ENCODE peak calls at places on chromosomes 6 and 20, in five cellular contexts. L is HepG2, F is A549, M is K562, T is GM12878. E is an unnamed sample.

GRCh38 chr20:17155401-17155800 is 71.4 kb upstream of the PCSK2 start:
- DNase-seq in L (no peak), F (no peak), M (no peak), T (no peak), E (no peak)

GRCh38 chr6:48826884-48827701 is 636.0 kb downstream of the MMUT start:
- DNase-seq in L (no peak), F (peak; percentile 50), M (no peak), T (no peak), E (no peak)

GRCh38 chr6:130670142-130670541 is 157.1 kb upstream of the SMLR1 start:
- DNase-seq in L (peak; percentile 13), F (no peak), M (no peak), T (no peak), E (no peak)

GRCh38 chr6:164208371-164208770 is 793.9 kb downstream of the QKI start:
- DNase-seq in L (no peak), F (no peak), M (no peak), T (no peak), E (no peak)

GRCh38 chr6:84278311-84278710 is 50.9 kb upstream of the CEP162 start:
- DNase-seq in L (no peak), F (no peak), M (no peak), T (no peak), E (no peak)

GRCh38 chr6:71889366-71889765 is 3.0 kb downstream of the RIMS1 start:
- DNase-seq in L (no peak), F (no peak), M (no peak), T (no peak), E (no peak)

GRCh38 chr20:60138263-60139127 is 180.3 kb downstream of the CDH26 start:
- DNase-seq in L (no peak), F (no peak), M (peak; percentile 6), T (no peak), E (no peak)

GRCh38 chr6:130494745-130495144 is 128.9 kb downstream of the TMEM200A start:
- DNase-seq in L (no peak), F (no peak), M (no peak), T (no peak), E (no peak)

GRCh38 chr20:8438748-8439147 is 306.7 kb downstream of the PLCB1 start:
- DNase-seq in L (no peak), F (no peak), M (no peak), T (no peak), E (no peak)

GRCh38 chr6:15299430-15300131 is 53.7 kb downstream of the JARID2 start:
- DNase-seq in L (peak; percentile 60), F (no peak), M (peak; percentile 98), T (peak; percentile 90), E (no peak)

GRCh38 chr20:5691918-5692618 is 58.1 kb upstream of the SHLD1 start:
- DNase-seq in L (peak; percentile 35), F (no peak), M (no peak), T (peak; percentile 86), E (no peak)

GRCh38 chr6:18101873-18102272 is 20.6 kb downstream of the NHLRC1 start:
- DNase-seq in L (no peak), F (no peak), M (no peak), T (no peak), E (no peak)

GRCh38 chr20:51417745-51418529 is 124.6 kb downstream of the NFATC2 start:
- DNase-seq in L (no peak), F (no peak), M (no peak), T (no peak), E (peak; percentile 15)

GRCh38 chr6:28607990-28608389 is 82.3 kb downstream of the GPX5 start:
- DNase-seq in L (no peak), F (no peak), M (peak; percentile 69), T (no peak), E (no peak)

GRCh38 chr20:24770628-24771556 is 178.2 kb upstream of the CST7 start:
- DNase-seq in L (no peak), F (no peak), M (no peak), T (no peak), E (no peak)

GRCh38 chr6:15327271-15327670 is 81.4 kb downstream of the JARID2 start:
- DNase-seq in L (no peak), F (peak; percentile 17), M (peak; percentile 78), T (no peak), E (no peak)

GRCh38 chr6:168221000-168221399 is 98.6 kb downstream of the DACT2 start:
- DNase-seq in L (no peak), F (no peak), M (no peak), T (no peak), E (no peak)

GRCh38 chr6:47083586-47084047 is 41.5 kb upstream of the ADGRF1 start:
- DNase-seq in L (peak; percentile 86), F (no peak), M (no peak), T (no peak), E (no peak)

GRCh38 chr6:21367649-21368154 is 225.8 kb upstream of the SOX4 start:
- DNase-seq in L (peak; percentile 32), F (no peak), M (no peak), T (no peak), E (no peak)

GRCh38 chr20:50274570-50275430 is 84.2 kb downstream of the CEBPB start:
- DNase-seq in L (peak; percentile 85), F (no peak), M (no peak), T (no peak), E (no peak)

GRCh38 chr6:80364206-80364605 is 257.7 kb downstream of the BCKDHB start:
- DNase-seq in L (no peak), F (no peak), M (no peak), T (no peak), E (no peak)

GRCh38 chr6:15443119-15443518 is 197.2 kb downstream of the JARID2 start:
- DNase-seq in L (no peak), F (no peak), M (peak; percentile 39), T (no peak), E (no peak)

GRCh38 chr20:49380245-49380875 is 102.1 kb downstream of the KCNB1 start:
- DNase-seq in L (no peak), F (no peak), M (no peak), T (no peak), E (peak; percentile 82)

GRCh38 chr6:25639653-25640052 is 12.4 kb upstream of the SCGN start:
- DNase-seq in L (no peak), F (no peak), M (no peak), T (no peak), E (no peak)

GRCh38 chr6:90431521-90432407 is 135.1 kb upstream of the BACH2 start:
- DNase-seq in L (no peak), F (no peak), M (no peak), T (no peak), E (no peak)

GRCh38 chr6:106136845-106137244 is 50.7 kb downstream of the PRDM1 start:
- DNase-seq in L (no peak), F (no peak), M (no peak), T (no peak), E (no peak)

GRCh38 chr20:59411191-59411988 is 111.0 kb downstream of the EDN3 start:
- DNase-seq in L (no peak), F (no peak), M (no peak), T (no peak), E (no peak)

GRCh38 chr20:21294755-21295154 is 8.4 kb upstream of the XRN2 start:
- DNase-seq in L (no peak), F (no peak), M (no peak), T (no peak), E (no peak)

GRCh38 chr6:105087571-105088211 is 92.1 kb downstream of the POPDC3 start:
- DNase-seq in L (peak; percentile 46), F (peak; percentile 8), M (peak; percentile 69), T (peak; percentile 17), E (peak; percentile 76)
- TF ChIP-seq JUNB in L (no peak), F (no peak), M (no peak), T (no peak), E (no peak)

DNA sequence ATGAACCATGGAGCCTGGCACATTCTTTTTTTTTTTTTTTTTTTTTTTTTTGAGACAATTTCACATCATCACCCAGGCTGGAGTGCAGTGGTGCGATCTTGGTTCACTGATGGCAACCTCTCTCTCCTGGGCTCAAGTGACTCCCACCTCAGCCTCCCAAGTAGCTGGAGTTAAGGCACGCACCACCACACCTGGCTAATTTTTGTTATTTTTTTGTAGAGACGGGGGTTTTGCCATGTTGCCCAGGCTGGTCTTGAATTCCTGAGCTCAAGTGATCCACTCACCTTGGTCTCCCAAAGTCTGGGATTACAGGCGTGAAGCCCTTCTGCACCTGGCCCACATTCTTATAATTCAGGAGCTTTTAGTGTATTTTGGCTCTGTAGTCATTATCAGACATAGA is 17.4 kb downstream of the ARID1B start:
- DNase-seq in L (no peak), F (no peak), M (no peak), T (no peak), E (no peak)
- TF ChIP-seq JUNB in L (no peak), F (no peak), M (no peak), T (no peak), E (no peak)

DNA sequence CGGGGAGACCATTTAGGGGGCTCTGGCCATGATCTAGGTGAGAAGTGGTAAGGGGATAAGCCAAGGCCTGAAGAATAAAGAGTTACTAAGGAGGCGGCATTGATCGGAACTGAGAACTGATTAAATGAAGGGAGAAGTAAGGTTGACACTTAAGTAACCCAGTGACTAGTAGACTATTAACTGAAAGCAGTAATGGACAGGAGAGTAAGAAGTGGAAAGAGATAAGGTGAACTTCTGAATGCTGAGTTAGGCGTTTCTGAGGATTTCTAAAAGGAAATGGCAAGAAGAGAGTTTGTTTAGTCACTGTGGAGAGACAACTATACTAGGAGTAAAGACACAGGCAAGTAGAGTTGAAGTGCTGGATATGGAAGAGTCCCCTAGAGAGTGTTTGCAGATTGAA is 1.9 kb downstream of the ABCF1 start:
- DNase-seq in L (no peak), F (no peak), M (no peak), T (no peak), E (no peak)
- TF ChIP-seq JUNB in L (no peak), F (no peak), M (no peak), T (no peak), E (no peak)

GRCh38 chr20:57654998-57655811 is 35.0 kb upstream of the ZBP1 start:
- DNase-seq in L (no peak), F (peak; percentile 19), M (no peak), T (no peak), E (peak; percentile 58)
- TF ChIP-seq JUNB in L (no peak), F (no peak), M (no peak), T (no peak), E (no peak)

E was measured in GM23338.